ENCODE peak calls at places on chromosomes 7 and 10, in nine cellular contexts. One of them, this sample, is unnamed.

GRCh38 chr10:3828404-3829192 is 43.6 kb upstream of the KLF6 start:
- DNase-seq in stomach: no peak
- DNase-seq in astrocyte of the spinal cord: peak; percentile 82
- DNase-seq in hepatocyte: peak; percentile 54
- DNase-seq in Peyer's patch: no peak
- DNase-seq in brain microvascular endothelial cell: peak; percentile 73
- DNase-seq in AG10803: peak; percentile 60
- DNase-seq in right atrium auricular region: no peak
- DNase-seq in tibial artery: no peak
- DNase-seq in this sample: no peak

GRCh38 chr10:48227213-48227612 is 47.3 kb downstream of the FRMPD2 start:
- DNase-seq in stomach: no peak
- DNase-seq in astrocyte of the spinal cord: no peak
- DNase-seq in hepatocyte: no peak
- DNase-seq in Peyer's patch: no peak
- DNase-seq in brain microvascular endothelial cell: no peak
- DNase-seq in AG10803: no peak
- DNase-seq in right atrium auricular region: no peak
- DNase-seq in tibial artery: no peak
- DNase-seq in this sample: no peak

GRCh38 chr10:82564353-82565218 is 689.6 kb downstream of the NRG3 start:
- DNase-seq in stomach: no peak
- DNase-seq in astrocyte of the spinal cord: peak; percentile 3
- DNase-seq in hepatocyte: peak; percentile 21
- DNase-seq in Peyer's patch: no peak
- DNase-seq in brain microvascular endothelial cell: no peak
- DNase-seq in AG10803: no peak
- DNase-seq in right atrium auricular region: no peak
- DNase-seq in tibial artery: no peak
- DNase-seq in this sample: no peak

GRCh38 chr7:139771001-139771956 is 6.5 kb downstream of the HIPK2 start:
- DNase-seq in stomach: no peak
- DNase-seq in astrocyte of the spinal cord: peak; percentile 95
- DNase-seq in hepatocyte: no peak
- DNase-seq in Peyer's patch: no peak
- DNase-seq in brain microvascular endothelial cell: peak; percentile 93
- DNase-seq in AG10803: peak; percentile 35
- DNase-seq in right atrium auricular region: no peak
- DNase-seq in tibial artery: no peak
- DNase-seq in this sample: no peak

GRCh38 chr7:37494940-37495339 is 46.3 kb upstream of the ELMO1 start:
- DNase-seq in stomach: no peak
- DNase-seq in astrocyte of the spinal cord: no peak
- DNase-seq in hepatocyte: no peak
- DNase-seq in Peyer's patch: no peak
- DNase-seq in brain microvascular endothelial cell: no peak
- DNase-seq in AG10803: no peak
- DNase-seq in right atrium auricular region: no peak
- DNase-seq in tibial artery: no peak
- DNase-seq in this sample: no peak

GRCh38 chr10:128092454-128092853 is 33.8 kb downstream of the MKI67 start:
- DNase-seq in stomach: no peak
- DNase-seq in astrocyte of the spinal cord: no peak
- DNase-seq in hepatocyte: no peak
- DNase-seq in Peyer's patch: no peak
- DNase-seq in brain microvascular endothelial cell: peak; percentile 25
- DNase-seq in AG10803: peak; percentile 22
- DNase-seq in right atrium auricular region: no peak
- DNase-seq in tibial artery: peak; percentile 38
- DNase-seq in this sample: no peak

GRCh38 chr10:77859865-77860282 is 66.7 kb downstream of the DLG5 start:
- DNase-seq in stomach: no peak
- DNase-seq in astrocyte of the spinal cord: no peak
- DNase-seq in hepatocyte: no peak
- DNase-seq in Peyer's patch: no peak
- DNase-seq in brain microvascular endothelial cell: no peak
- DNase-seq in AG10803: no peak
- DNase-seq in right atrium auricular region: no peak
- DNase-seq in tibial artery: no peak
- DNase-seq in this sample: no peak

GRCh38 chr10:124565565-124566221 is 104.1 kb downstream of the LHPP start:
- DNase-seq in stomach: peak; percentile 81
- DNase-seq in astrocyte of the spinal cord: no peak
- DNase-seq in hepatocyte: no peak
- DNase-seq in Peyer's patch: no peak
- DNase-seq in brain microvascular endothelial cell: no peak
- DNase-seq in AG10803: no peak
- DNase-seq in right atrium auricular region: no peak
- DNase-seq in tibial artery: peak; percentile 63
- DNase-seq in this sample: no peak

GRCh38 chr7:2175514-2175913 is 57.2 kb downstream of the MAD1L1 start:
- DNase-seq in stomach: no peak
- DNase-seq in astrocyte of the spinal cord: peak; percentile 96
- DNase-seq in hepatocyte: peak; percentile 62
- DNase-seq in Peyer's patch: no peak
- DNase-seq in brain microvascular endothelial cell: peak; percentile 91
- DNase-seq in AG10803: peak; percentile 99
- DNase-seq in right atrium auricular region: peak; percentile 63
- DNase-seq in tibial artery: peak; percentile 74
- DNase-seq in this sample: no peak

GRCh38 chr7:155769701-155770100 is 42.6 kb downstream of the SHH start:
- DNase-seq in stomach: no peak
- DNase-seq in astrocyte of the spinal cord: peak; percentile 29
- DNase-seq in hepatocyte: peak; percentile 69
- DNase-seq in Peyer's patch: no peak
- DNase-seq in brain microvascular endothelial cell: peak; percentile 22
- DNase-seq in AG10803: peak; percentile 96
- DNase-seq in right atrium auricular region: no peak
- DNase-seq in tibial artery: no peak
- DNase-seq in this sample: no peak

GRCh38 chr10:89643812-89644690 is 991 bp downstream of the PANK1 start:
- DNase-seq in stomach: peak; percentile 80
- DNase-seq in astrocyte of the spinal cord: peak; percentile 96
- DNase-seq in hepatocyte: peak; percentile 93
- DNase-seq in Peyer's patch: peak; percentile 90
- DNase-seq in brain microvascular endothelial cell: peak; percentile 96
- DNase-seq in AG10803: peak; percentile 91
- DNase-seq in right atrium auricular region: peak; percentile 82
- DNase-seq in tibial artery: peak; percentile 85
- DNase-seq in this sample: peak; percentile 85

GRCh38 chr7:66503551-66504031 is 125.1 kb upstream of the KCTD7 start:
- DNase-seq in stomach: no peak
- DNase-seq in astrocyte of the spinal cord: no peak
- DNase-seq in hepatocyte: no peak
- DNase-seq in Peyer's patch: no peak
- DNase-seq in brain microvascular endothelial cell: no peak
- DNase-seq in AG10803: no peak
- DNase-seq in right atrium auricular region: no peak
- DNase-seq in tibial artery: peak; percentile 54
- DNase-seq in this sample: no peak

GRCh38 chr10:35058134-35058533 is 32.0 kb downstream of the CUL2 start:
- DNase-seq in stomach: no peak
- DNase-seq in astrocyte of the spinal cord: peak; percentile 93
- DNase-seq in hepatocyte: no peak
- DNase-seq in Peyer's patch: no peak
- DNase-seq in brain microvascular endothelial cell: peak; percentile 85
- DNase-seq in AG10803: peak; percentile 93
- DNase-seq in right atrium auricular region: no peak
- DNase-seq in tibial artery: no peak
- DNase-seq in this sample: no peak

GRCh38 chr10:117391436-117392205 is 16.4 kb upstream of the PDZD8 start:
- DNase-seq in stomach: no peak
- DNase-seq in astrocyte of the spinal cord: peak; percentile 63
- DNase-seq in hepatocyte: peak; percentile 53
- DNase-seq in Peyer's patch: no peak
- DNase-seq in brain microvascular endothelial cell: no peak
- DNase-seq in AG10803: peak; percentile 79
- DNase-seq in right atrium auricular region: no peak
- DNase-seq in tibial artery: no peak
- DNase-seq in this sample: no peak

DNA sequence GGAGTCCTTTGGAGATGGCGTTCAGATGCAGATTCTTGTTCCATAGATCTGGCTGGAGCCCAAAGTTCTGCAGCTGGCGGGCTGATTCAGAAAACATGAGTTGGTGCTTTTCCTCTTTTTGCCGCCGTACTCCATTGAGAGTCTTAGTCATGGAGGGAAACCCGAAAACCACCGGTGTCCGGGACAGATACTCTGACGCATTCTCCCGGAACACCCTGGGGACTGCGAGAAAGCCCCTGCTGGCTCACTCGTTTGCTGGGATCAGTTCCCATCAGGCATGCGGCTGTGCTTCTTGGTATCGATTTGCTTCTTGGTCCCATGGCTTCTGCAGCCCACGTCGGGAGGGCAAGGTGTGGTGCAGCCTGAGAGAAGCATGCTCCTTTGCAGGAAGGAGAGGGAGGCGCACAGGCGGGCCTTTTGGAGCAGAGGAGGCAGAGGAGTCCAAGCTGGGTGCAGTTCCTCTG is 30.8 kb upstream of the PFKFB3 start:
- DNase-seq in stomach: peak; percentile 38
- DNase-seq in astrocyte of the spinal cord: peak; percentile 97
- DNase-seq in hepatocyte: no peak
- DNase-seq in Peyer's patch: peak; percentile 32
- DNase-seq in brain microvascular endothelial cell: peak; percentile 95
- DNase-seq in AG10803: peak; percentile 91
- DNase-seq in right atrium auricular region: peak; percentile 87
- DNase-seq in tibial artery: peak; percentile 85
- DNase-seq in this sample: no peak
- TF ChIP-seq CTCF in stomach: no peak
- TF ChIP-seq CTCF in astrocyte of the spinal cord: no peak
- TF ChIP-seq CTCF in hepatocyte: no peak
- TF ChIP-seq CTCF in Peyer's patch: no peak
- TF ChIP-seq CTCF in brain microvascular endothelial cell: peak; percentile 18
- TF ChIP-seq CTCF in AG10803: no peak
- TF ChIP-seq CTCF in right atrium auricular region: no peak
- TF ChIP-seq CTCF in tibial artery: no peak
- TF ChIP-seq CTCF in this sample: no peak

DNA sequence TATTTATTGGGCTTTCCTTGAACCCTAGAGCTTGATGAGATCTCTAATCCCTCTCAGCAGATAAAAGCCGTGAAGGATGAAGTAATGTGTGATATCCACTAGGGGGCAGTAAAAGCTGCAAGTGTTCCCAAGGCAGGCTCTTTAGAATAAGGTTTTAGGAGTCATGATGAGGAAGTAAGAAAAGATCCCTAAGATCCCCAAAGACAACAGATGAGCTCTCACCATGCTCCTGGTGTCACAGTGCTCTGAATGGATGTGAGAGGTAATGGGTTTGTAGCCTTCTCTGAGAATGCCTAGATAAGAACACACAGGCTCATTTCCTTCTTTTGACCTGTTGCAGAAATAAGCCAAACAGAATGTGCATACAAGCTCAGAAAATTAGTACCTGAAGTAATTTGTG is 70.4 kb upstream of the ITPRID1 start:
- DNase-seq in stomach: no peak
- DNase-seq in astrocyte of the spinal cord: peak; percentile 55
- DNase-seq in hepatocyte: peak; percentile 73
- DNase-seq in Peyer's patch: no peak
- DNase-seq in brain microvascular endothelial cell: peak; percentile 12
- DNase-seq in AG10803: peak; percentile 42
- DNase-seq in right atrium auricular region: no peak
- DNase-seq in tibial artery: no peak
- DNase-seq in this sample: no peak
- TF ChIP-seq CTCF in stomach: peak; percentile 60
- TF ChIP-seq CTCF in astrocyte of the spinal cord: peak; percentile 74
- TF ChIP-seq CTCF in hepatocyte: peak; percentile 81
- TF ChIP-seq CTCF in Peyer's patch: no peak
- TF ChIP-seq CTCF in brain microvascular endothelial cell: peak; percentile 78
- TF ChIP-seq CTCF in AG10803: peak; percentile 78
- TF ChIP-seq CTCF in right atrium auricular region: peak; percentile 53
- TF ChIP-seq CTCF in tibial artery: peak; percentile 62
- TF ChIP-seq CTCF in this sample: peak; percentile 82

DNA sequence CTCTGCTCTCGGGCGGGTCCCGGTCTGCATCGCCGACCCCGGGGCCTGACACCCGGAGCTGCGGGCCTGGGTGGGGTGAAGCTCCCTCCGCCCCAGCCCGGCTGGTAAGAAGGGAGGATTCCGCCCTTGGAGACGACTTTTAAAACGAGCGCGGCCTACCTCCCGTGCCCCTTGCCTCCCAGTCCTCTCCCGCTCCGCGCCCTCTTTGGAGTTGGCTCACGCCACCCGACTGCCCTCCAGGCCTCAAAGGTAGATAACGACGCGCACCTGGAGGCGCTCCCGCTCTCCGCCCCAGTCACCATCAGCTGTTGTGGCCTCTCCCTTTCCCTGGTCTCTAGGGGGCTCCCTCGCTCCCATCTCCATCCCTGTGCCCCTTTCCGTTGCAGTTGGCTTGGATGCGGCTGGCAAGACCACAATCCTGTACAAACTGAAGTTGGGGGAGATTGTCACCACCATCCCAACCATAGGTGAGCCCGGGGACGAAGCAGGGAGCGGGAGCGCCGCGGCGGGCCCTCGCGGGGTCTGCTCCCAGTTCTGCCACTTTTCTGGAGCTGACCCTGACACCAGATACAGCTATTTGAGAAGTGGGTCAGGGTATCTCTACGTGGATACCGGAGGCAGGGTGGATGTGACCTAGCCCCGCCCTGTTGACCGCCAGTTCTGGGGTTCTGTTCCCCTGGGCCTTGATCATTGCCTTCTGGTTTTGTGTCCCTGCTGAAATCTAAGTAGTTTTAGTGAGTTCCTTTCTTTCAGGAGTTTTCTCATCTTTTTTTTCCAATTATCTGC is 679 bp downstream of the ARF5 start:
- DNase-seq in stomach: peak; percentile 73
- DNase-seq in astrocyte of the spinal cord: peak; percentile 49
- DNase-seq in hepatocyte: peak; percentile 86
- DNase-seq in Peyer's patch: no peak
- DNase-seq in brain microvascular endothelial cell: peak; percentile 22
- DNase-seq in AG10803: peak; percentile 48
- DNase-seq in right atrium auricular region: no peak
- DNase-seq in tibial artery: peak; percentile 78
- DNase-seq in this sample: no peak
- TF ChIP-seq CTCF in stomach: no peak
- TF ChIP-seq CTCF in astrocyte of the spinal cord: peak; percentile 74
- TF ChIP-seq CTCF in hepatocyte: peak; percentile 62
- TF ChIP-seq CTCF in Peyer's patch: no peak
- TF ChIP-seq CTCF in brain microvascular endothelial cell: peak; percentile 82
- TF ChIP-seq CTCF in AG10803: peak; percentile 64
- TF ChIP-seq CTCF in right atrium auricular region: no peak
- TF ChIP-seq CTCF in tibial artery: no peak
- TF ChIP-seq CTCF in this sample: peak; percentile 67

DNA sequence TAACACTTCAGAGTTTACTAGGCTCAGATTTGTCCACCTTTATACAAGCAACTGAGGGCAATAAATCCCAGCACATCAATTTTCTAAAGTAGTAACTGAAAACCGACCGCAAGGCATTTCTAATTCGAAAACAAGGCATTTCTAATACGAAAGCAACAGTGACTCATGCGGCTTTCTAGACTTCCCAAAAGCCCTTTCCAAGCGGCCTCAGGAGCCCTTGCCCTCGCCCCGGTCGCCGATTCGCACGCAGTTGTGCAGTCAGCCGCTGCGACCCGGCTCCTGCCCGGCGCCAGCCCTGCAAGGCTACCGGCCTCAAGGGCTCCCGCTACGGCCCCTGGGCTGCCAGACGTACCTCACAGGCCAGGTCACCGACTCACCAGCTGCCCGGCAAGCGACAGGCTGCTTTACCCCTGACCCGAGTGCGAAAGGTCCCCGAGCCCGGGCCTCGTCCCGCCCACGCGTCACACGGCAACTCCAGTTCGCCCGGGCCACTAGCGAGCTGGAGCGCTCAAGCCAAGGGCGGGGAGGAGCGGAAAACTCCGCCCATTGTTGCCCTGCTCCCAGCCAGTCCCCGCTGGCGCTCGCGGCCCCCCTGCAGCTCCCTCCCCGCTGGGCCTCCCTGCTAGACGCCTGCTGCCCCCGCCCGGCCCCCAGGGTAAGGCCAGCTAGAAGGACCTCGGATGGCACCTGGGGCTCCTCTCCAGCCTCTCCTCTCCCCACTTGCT is 7.3 kb downstream of the NCOA4 start:
- DNase-seq in stomach: peak; percentile 91
- DNase-seq in astrocyte of the spinal cord: peak; percentile 91
- DNase-seq in hepatocyte: peak; percentile 96
- DNase-seq in Peyer's patch: peak; percentile 83
- DNase-seq in brain microvascular endothelial cell: peak; percentile 92
- DNase-seq in AG10803: peak; percentile 92
- DNase-seq in right atrium auricular region: peak; percentile 90
- DNase-seq in tibial artery: peak; percentile 95
- DNase-seq in this sample: peak; percentile 95
- TF ChIP-seq CTCF in stomach: no peak
- TF ChIP-seq CTCF in astrocyte of the spinal cord: peak; percentile 26
- TF ChIP-seq CTCF in hepatocyte: peak; percentile 25
- TF ChIP-seq CTCF in Peyer's patch: no peak
- TF ChIP-seq CTCF in brain microvascular endothelial cell: peak; percentile 50
- TF ChIP-seq CTCF in AG10803: peak; percentile 33
- TF ChIP-seq CTCF in right atrium auricular region: peak; percentile 15
- TF ChIP-seq CTCF in tibial artery: no peak
- TF ChIP-seq CTCF in this sample: no peak

This sample was measured in osteocyte.